ENCODE peak calls at places on chromosomes 3 and 15, in seven cellular contexts. One of them, this sample, is unnamed.

GRCh38 chr3:194117114-194117845 is 18.7 kb upstream of the HES1 start:
- DNase-seq in Panc1: no peak
- DNase-seq in K562: no peak
- DNase-seq in endothelial cell of umbilical vein: no peak
- DNase-seq in stomach: peak
- DNase-seq in upper lobe of left lung: no peak
- DNase-seq in prostate gland: no peak
- DNase-seq in this sample: no peak

GRCh38 chr3:197730200-197730599 is 6.5 kb downstream of the RUBCN start:
- DNase-seq in upper lobe of left lung: no peak
- DNase-seq in stomach: no peak
- DNase-seq in K562: peak
- DNase-seq in prostate gland: no peak
- DNase-seq in endothelial cell of umbilical vein: no peak
- DNase-seq in Panc1: no peak
- DNase-seq in this sample: no peak

GRCh38 chr3:185537369-185537970 is 14.9 kb downstream of the LIPH start:
- DNase-seq in stomach: peak
- DNase-seq in Panc1: peak
- DNase-seq in K562: peak
- DNase-seq in prostate gland: peak
- DNase-seq in upper lobe of left lung: no peak
- DNase-seq in endothelial cell of umbilical vein: peak
- DNase-seq in this sample: peak

GRCh38 chr15:38705421-38706219 is 141.0 kb upstream of the RASGRP1 start:
- DNase-seq in prostate gland: no peak
- DNase-seq in endothelial cell of umbilical vein: no peak
- DNase-seq in upper lobe of left lung: no peak
- DNase-seq in stomach: no peak
- DNase-seq in K562: no peak
- DNase-seq in Panc1: no peak
- DNase-seq in this sample: no peak

GRCh38 chr3:53140575-53141467 is 10.6 kb upstream of the RFT1 start:
- DNase-seq in upper lobe of left lung: no peak
- DNase-seq in endothelial cell of umbilical vein: no peak
- DNase-seq in Panc1: no peak
- DNase-seq in prostate gland: no peak
- DNase-seq in stomach: no peak
- DNase-seq in K562: no peak
- DNase-seq in this sample: no peak

GRCh38 chr3:25096536-25096935 is 331.5 kb upstream of the RARB start:
- DNase-seq in Panc1: no peak
- DNase-seq in K562: no peak
- DNase-seq in prostate gland: no peak
- DNase-seq in stomach: no peak
- DNase-seq in upper lobe of left lung: no peak
- DNase-seq in endothelial cell of umbilical vein: no peak
- DNase-seq in this sample: no peak

GRCh38 chr3:116148881-116149530 is 296.3 kb downstream of the LSAMP start:
- DNase-seq in upper lobe of left lung: no peak
- DNase-seq in prostate gland: no peak
- DNase-seq in K562: no peak
- DNase-seq in endothelial cell of umbilical vein: no peak
- DNase-seq in stomach: no peak
- DNase-seq in Panc1: peak
- DNase-seq in this sample: no peak

GRCh38 chr15:62549345-62549970 is 384.4 kb upstream of the C2CD4B start:
- DNase-seq in endothelial cell of umbilical vein: peak
- DNase-seq in stomach: peak
- DNase-seq in upper lobe of left lung: no peak
- DNase-seq in Panc1: peak
- DNase-seq in K562: peak
- DNase-seq in prostate gland: no peak
- DNase-seq in this sample: no peak

GRCh38 chr3:44914936-44915335 is 40.5 kb downstream of the TGM4 start:
- DNase-seq in prostate gland: no peak
- DNase-seq in K562: peak
- DNase-seq in Panc1: no peak
- DNase-seq in stomach: no peak
- DNase-seq in endothelial cell of umbilical vein: peak
- DNase-seq in upper lobe of left lung: no peak
- DNase-seq in this sample: no peak

GRCh38 chr15:41115088-41115651 is 910 bp downstream of the INO80 start:
- DNase-seq in upper lobe of left lung: no peak
- DNase-seq in endothelial cell of umbilical vein: peak
- DNase-seq in stomach: no peak
- DNase-seq in K562: peak
- DNase-seq in Panc1: peak
- DNase-seq in prostate gland: no peak
- DNase-seq in this sample: no peak

GRCh38 chr3:13042932-13043275 is 30.3 kb downstream of the IQSEC1 start:
- DNase-seq in upper lobe of left lung: no peak
- DNase-seq in K562: peak
- DNase-seq in prostate gland: no peak
- DNase-seq in stomach: no peak
- DNase-seq in endothelial cell of umbilical vein: no peak
- DNase-seq in Panc1: no peak
- DNase-seq in this sample: no peak

GRCh38 chr3:166444336-166444735 is 607.1 kb upstream of the BCHE start:
- DNase-seq in upper lobe of left lung: no peak
- DNase-seq in Panc1: no peak
- DNase-seq in prostate gland: peak
- DNase-seq in stomach: no peak
- DNase-seq in K562: no peak
- DNase-seq in endothelial cell of umbilical vein: no peak
- DNase-seq in this sample: no peak

GRCh38 chr15:58748787-58749531 is 548 bp downstream of the ADAM10 start:
- DNase-seq in Panc1: no peak
- DNase-seq in upper lobe of left lung: peak
- DNase-seq in prostate gland: peak
- DNase-seq in stomach: peak
- DNase-seq in K562: peak
- DNase-seq in endothelial cell of umbilical vein: peak
- DNase-seq in this sample: peak
- TF ChIP-seq CTCF in Panc1: no peak
- TF ChIP-seq CTCF in upper lobe of left lung: no peak
- TF ChIP-seq CTCF in prostate gland: no peak
- TF ChIP-seq CTCF in stomach: no peak
- TF ChIP-seq CTCF in K562: no peak
- TF ChIP-seq CTCF in endothelial cell of umbilical vein: no peak
- TF ChIP-seq CTCF in this sample: no peak

GRCh38 chr3:126894516-126894915 is 88.4 kb upstream of the PLXNA1 start:
- DNase-seq in stomach: no peak
- DNase-seq in upper lobe of left lung: no peak
- DNase-seq in K562: no peak
- DNase-seq in endothelial cell of umbilical vein: no peak
- DNase-seq in prostate gland: no peak
- DNase-seq in Panc1: no peak
- DNase-seq in this sample: no peak
- H3K27ac ChIP-seq in stomach: no peak
- H3K27ac ChIP-seq in upper lobe of left lung: no peak
- H3K27ac ChIP-seq in K562: no peak
- H3K27ac ChIP-seq in endothelial cell of umbilical vein: no peak
- H3K27ac ChIP-seq in prostate gland: no peak
- H3K27ac ChIP-seq in Panc1: no peak
- H3K27ac ChIP-seq in this sample: no peak

DNA sequence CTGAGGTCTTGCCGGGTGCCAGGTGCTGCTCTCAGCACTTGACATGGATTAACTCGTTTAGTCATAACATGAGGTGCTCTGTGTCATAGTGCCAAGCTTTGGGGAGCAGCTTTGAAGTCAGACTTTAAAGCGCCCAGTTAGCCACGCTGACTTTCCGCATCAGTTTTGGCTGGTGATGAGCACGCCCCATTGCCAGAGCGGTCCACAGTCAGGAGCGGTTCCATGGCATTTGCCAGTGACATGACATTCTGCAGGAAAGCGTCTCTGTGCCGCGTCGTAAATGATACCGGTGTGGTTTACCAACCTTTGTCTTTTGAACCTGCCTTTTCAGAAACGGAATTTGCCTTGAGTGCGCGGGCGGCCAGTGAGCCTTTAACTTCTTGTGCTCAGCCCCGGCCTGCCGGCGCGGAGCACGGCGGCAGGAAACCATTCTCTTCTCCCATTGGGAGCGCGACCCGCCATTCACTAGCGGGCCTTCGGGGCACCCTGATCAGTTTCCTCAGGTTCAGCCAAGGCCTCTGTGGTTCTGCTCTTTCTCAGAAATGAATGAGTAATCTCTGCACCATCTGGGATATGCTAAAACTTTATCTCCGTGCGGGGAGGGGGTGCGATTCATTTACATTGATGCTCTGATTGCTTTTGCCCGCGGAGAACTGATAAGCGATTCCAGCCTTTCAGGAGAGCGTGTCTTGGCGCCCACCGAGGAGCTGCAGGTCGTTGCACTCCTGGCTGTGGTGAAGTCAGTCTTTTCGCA is 1.7 kb upstream of the SLC2A2 start:
- DNase-seq in upper lobe of left lung: peak
- DNase-seq in K562: peak
- DNase-seq in Panc1: no peak
- DNase-seq in endothelial cell of umbilical vein: peak
- DNase-seq in stomach: peak
- DNase-seq in prostate gland: no peak
- DNase-seq in this sample: peak
- TF ChIP-seq POLR2AphosphoS5 in upper lobe of left lung: no peak
- TF ChIP-seq POLR2AphosphoS5 in K562: no peak
- TF ChIP-seq POLR2AphosphoS5 in Panc1: no peak
- TF ChIP-seq POLR2AphosphoS5 in endothelial cell of umbilical vein: no peak
- TF ChIP-seq POLR2AphosphoS5 in stomach: no peak
- TF ChIP-seq POLR2AphosphoS5 in prostate gland: no peak
- TF ChIP-seq POLR2AphosphoS5 in this sample: peak

DNA sequence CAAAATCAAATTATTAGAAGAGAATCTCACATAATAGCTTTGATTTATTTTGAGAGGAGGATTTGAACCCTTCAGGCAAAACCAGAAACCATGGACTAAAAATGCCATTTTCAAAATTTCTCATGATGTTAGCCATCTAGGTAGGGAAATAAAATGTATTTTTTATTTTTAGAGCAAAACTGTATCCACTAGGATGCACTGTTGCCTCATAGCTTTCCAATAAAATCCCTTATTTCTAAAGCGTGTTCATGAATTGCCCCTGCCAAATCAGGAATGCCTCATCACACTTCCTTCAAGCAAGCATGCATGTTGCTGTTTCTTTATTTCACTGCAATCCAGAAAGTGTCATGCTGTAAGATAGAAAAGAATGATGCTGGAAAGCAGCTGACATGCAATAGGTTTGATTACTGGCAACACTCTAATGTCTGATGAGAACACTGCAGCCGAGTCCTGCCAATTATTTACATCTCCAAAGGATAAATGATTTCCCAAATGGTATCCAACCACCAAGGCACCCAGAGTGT is 239.5 kb downstream of the CHL1 start:
- DNase-seq in prostate gland: no peak
- DNase-seq in endothelial cell of umbilical vein: no peak
- DNase-seq in Panc1: no peak
- DNase-seq in upper lobe of left lung: no peak
- DNase-seq in stomach: no peak
- DNase-seq in K562: no peak
- DNase-seq in this sample: no peak
- TF ChIP-seq CTCF in prostate gland: no peak
- TF ChIP-seq CTCF in endothelial cell of umbilical vein: no peak
- TF ChIP-seq CTCF in Panc1: no peak
- TF ChIP-seq CTCF in upper lobe of left lung: no peak
- TF ChIP-seq CTCF in stomach: no peak
- TF ChIP-seq CTCF in K562: no peak
- TF ChIP-seq CTCF in this sample: no peak

DNA sequence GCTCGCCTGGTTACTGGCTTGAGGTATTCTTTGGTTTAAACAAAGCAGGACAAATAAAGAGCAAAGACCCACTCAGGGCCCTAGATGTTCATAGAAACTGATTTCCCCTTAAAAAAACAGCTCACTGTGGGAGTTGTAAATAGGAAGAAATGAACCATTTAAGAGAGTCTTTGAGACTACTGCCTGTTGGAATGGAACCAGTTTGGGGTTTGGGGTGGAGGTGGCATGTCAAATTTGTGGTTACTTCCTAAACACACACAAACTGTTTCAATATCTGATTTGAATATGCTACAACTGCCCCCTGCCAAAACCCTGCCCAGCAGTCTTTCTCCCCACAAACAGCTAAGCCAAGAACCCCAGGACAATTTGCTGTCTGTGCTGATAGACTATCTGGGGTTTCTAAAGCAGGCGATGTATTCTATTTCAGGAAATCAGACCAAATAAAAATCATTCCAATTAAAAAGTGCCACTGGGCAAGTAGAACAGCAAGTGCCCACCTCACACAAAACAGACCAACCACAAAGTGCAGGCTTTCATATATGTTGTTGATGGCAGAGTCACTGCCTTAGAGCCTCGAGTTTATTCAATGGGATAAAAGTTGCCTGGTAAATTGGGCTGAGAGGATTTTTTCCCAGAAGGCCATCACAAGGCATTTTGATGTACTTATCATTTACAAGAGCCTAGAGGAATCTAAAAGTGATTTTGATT is 293.9 kb upstream of the PROK2 start:
- DNase-seq in prostate gland: no peak
- DNase-seq in stomach: no peak
- DNase-seq in K562: no peak
- DNase-seq in endothelial cell of umbilical vein: no peak
- DNase-seq in Panc1: no peak
- DNase-seq in upper lobe of left lung: no peak
- DNase-seq in this sample: no peak
- H3K27ac ChIP-seq in prostate gland: no peak
- H3K27ac ChIP-seq in stomach: no peak
- H3K27ac ChIP-seq in K562: no peak
- H3K27ac ChIP-seq in endothelial cell of umbilical vein: no peak
- H3K27ac ChIP-seq in Panc1: no peak
- H3K27ac ChIP-seq in upper lobe of left lung: no peak
- H3K27ac ChIP-seq in this sample: no peak

DNA sequence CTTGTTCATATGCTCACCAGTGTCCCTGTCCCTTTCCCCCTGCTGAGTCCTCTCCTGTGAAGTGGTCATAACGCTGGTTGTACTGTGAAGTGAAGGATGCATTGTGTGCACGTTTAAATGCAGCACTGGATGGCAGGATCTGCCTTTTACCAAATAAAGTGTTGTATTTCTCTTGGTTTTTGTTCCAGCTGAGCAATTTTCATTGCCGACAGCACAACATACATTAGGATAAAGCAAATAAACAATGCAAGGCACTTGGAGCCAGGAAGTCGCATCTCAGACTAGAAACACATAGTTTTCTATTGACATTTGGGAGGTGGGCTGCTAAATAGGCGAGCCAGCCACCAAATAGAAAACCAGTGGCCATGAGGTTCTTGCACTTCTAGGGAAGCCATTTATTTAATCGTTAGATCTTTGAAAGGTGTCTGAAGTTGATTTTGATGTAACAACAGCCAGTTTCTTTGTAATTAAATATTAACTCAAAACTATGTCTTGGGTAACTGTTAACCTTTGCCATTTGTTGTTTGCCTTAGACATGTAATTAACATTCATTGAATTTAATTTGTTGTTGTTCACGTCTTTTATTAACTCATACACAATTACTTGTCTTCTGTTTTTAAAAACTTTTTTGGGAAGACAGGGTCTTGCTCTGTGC is 185.3 kb downstream of the FNDC3B start:
- DNase-seq in stomach: no peak
- DNase-seq in K562: no peak
- DNase-seq in upper lobe of left lung: no peak
- DNase-seq in prostate gland: no peak
- DNase-seq in endothelial cell of umbilical vein: no peak
- DNase-seq in Panc1: no peak
- DNase-seq in this sample: no peak
- TF ChIP-seq POLR2AphosphoS5 in stomach: no peak
- TF ChIP-seq POLR2AphosphoS5 in K562: no peak
- TF ChIP-seq POLR2AphosphoS5 in upper lobe of left lung: no peak
- TF ChIP-seq POLR2AphosphoS5 in prostate gland: no peak
- TF ChIP-seq POLR2AphosphoS5 in endothelial cell of umbilical vein: no peak
- TF ChIP-seq POLR2AphosphoS5 in Panc1: no peak
- TF ChIP-seq POLR2AphosphoS5 in this sample: no peak

GRCh38 chr3:183653209-183654064 is 18.0 kb downstream of the KLHL24 start:
- DNase-seq in upper lobe of left lung: no peak
- DNase-seq in Panc1: no peak
- DNase-seq in prostate gland: no peak
- DNase-seq in stomach: no peak
- DNase-seq in K562: no peak
- DNase-seq in endothelial cell of umbilical vein: peak
- DNase-seq in this sample: no peak
- TF ChIP-seq CTCF in upper lobe of left lung: no peak
- TF ChIP-seq CTCF in Panc1: no peak
- TF ChIP-seq CTCF in prostate gland: no peak
- TF ChIP-seq CTCF in stomach: no peak
- TF ChIP-seq CTCF in K562: no peak
- TF ChIP-seq CTCF in endothelial cell of umbilical vein: no peak
- TF ChIP-seq CTCF in this sample: no peak

This sample was measured in sigmoid colon.